ENCODE peak calls at places on chromosomes 11 and 22, in five cellular contexts. One of them, this sample, is unnamed.
A peak's percentile ranks its signal among the peaks of the same experiment; 100 is the strongest.

GRCh38 chr11:115290479-115291390 is 213.5 kb downstream of the CADM1 start:
- DNase-seq in HCT116: no peak
- DNase-seq in SK-N-SH: peak; percentile 67
- DNase-seq in A549: no peak
- DNase-seq in HepG2: no peak
- DNase-seq in this sample: no peak

GRCh38 chr11:63602296-63602695 is 11.9 kb downstream of the PLAAT3 start:
- DNase-seq in A549: no peak
- DNase-seq in HCT116: no peak
- DNase-seq in SK-N-SH: no peak
- DNase-seq in HepG2: no peak
- DNase-seq in this sample: peak; percentile 80

GRCh38 chr11:118572075-118572913 is at the start of gene ARCN1:
- DNase-seq in HepG2: peak; percentile 61
- DNase-seq in HCT116: peak; percentile 41
- DNase-seq in A549: peak; percentile 73
- DNase-seq in SK-N-SH: peak; percentile 92
- DNase-seq in this sample: peak; percentile 73

GRCh38 chr11:60514055-60514454 is 1.1 kb upstream of the MS4A13 start:
- DNase-seq in HepG2: no peak
- DNase-seq in SK-N-SH: no peak
- DNase-seq in A549: no peak
- DNase-seq in HCT116: no peak
- DNase-seq in this sample: no peak

GRCh38 chr11:1521382-1522080 is 35.0 kb upstream of the MOB2 start:
- DNase-seq in HCT116: no peak
- DNase-seq in HepG2: no peak
- DNase-seq in A549: no peak
- DNase-seq in SK-N-SH: no peak
- DNase-seq in this sample: no peak

GRCh38 chr11:72576661-72577060 is 97.6 kb downstream of the PDE2A start:
- DNase-seq in SK-N-SH: no peak
- DNase-seq in HepG2: no peak
- DNase-seq in A549: no peak
- DNase-seq in HCT116: no peak
- DNase-seq in this sample: no peak

GRCh38 chr11:116576523-116576922 is 196.3 kb downstream of the BUD13 start:
- DNase-seq in HCT116: no peak
- DNase-seq in A549: no peak
- DNase-seq in HepG2: peak; percentile 54
- DNase-seq in SK-N-SH: no peak
- DNase-seq in this sample: no peak

GRCh38 chr22:46984751-46985506 is 222.5 kb downstream of the TBC1D22A start:
- DNase-seq in SK-N-SH: no peak
- DNase-seq in HepG2: no peak
- DNase-seq in A549: no peak
- DNase-seq in HCT116: peak; percentile 41
- DNase-seq in this sample: peak; percentile 69

GRCh38 chr11:62409831-62410230 is 9.0 kb upstream of the SCGB1A1 start:
- DNase-seq in HCT116: no peak
- DNase-seq in HepG2: no peak
- DNase-seq in A549: no peak
- DNase-seq in SK-N-SH: no peak
- DNase-seq in this sample: no peak

GRCh38 chr11:77278595-77279506 is 22.6 kb downstream of the GDPD4 start:
- DNase-seq in HepG2: no peak
- DNase-seq in SK-N-SH: no peak
- DNase-seq in HCT116: no peak
- DNase-seq in A549: no peak
- DNase-seq in this sample: peak; percentile 70

DNA sequence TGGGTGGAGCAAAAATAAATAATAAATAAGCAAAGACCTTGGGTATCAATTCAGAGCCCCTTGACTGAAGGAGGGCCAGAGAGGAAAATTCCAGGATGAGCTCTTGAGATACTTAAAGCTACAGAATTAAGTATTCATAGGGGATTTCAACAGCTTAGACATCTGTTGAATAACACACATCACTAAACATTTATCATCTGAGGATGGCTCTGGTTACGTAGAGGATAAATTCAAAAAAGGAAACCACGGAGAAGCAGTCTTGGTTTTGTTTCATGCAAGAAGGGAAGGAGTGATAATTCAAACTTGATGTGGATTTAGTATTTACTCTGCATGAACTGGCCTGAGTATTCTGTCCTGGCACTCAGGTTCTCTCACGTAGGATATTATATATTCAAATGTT is 29.8 kb downstream of the ARHGAP42 start:
- DNase-seq in SK-N-SH: no peak
- DNase-seq in HCT116: no peak
- DNase-seq in A549: no peak
- DNase-seq in HepG2: no peak
- DNase-seq in this sample: no peak
- TF ChIP-seq RAD21 in SK-N-SH: no peak
- TF ChIP-seq RAD21 in HCT116: no peak
- TF ChIP-seq RAD21 in A549: no peak
- TF ChIP-seq RAD21 in HepG2: no peak
- TF ChIP-seq RAD21 in this sample: no peak

GRCh38 chr11:86243377-86243776 is 1.2 kb upstream of the EED start:
- DNase-seq in SK-N-SH: no peak
- DNase-seq in HepG2: no peak
- DNase-seq in HCT116: no peak
- DNase-seq in A549: no peak
- DNase-seq in this sample: no peak
- TF ChIP-seq RAD21 in SK-N-SH: no peak
- TF ChIP-seq RAD21 in HepG2: no peak
- TF ChIP-seq RAD21 in HCT116: no peak
- TF ChIP-seq RAD21 in A549: no peak
- TF ChIP-seq RAD21 in this sample: no peak

GRCh38 chr11:11415786-11416390 is 62.8 kb upstream of the CSNK2A3 start:
- DNase-seq in HCT116: no peak
- DNase-seq in A549: no peak
- DNase-seq in HepG2: no peak
- DNase-seq in SK-N-SH: no peak
- DNase-seq in this sample: no peak
- TF ChIP-seq RAD21 in HCT116: no peak
- TF ChIP-seq RAD21 in A549: no peak
- TF ChIP-seq RAD21 in HepG2: no peak
- TF ChIP-seq RAD21 in SK-N-SH: no peak
- TF ChIP-seq RAD21 in this sample: no peak

GRCh38 chr22:50260801-50261614 is 475 bp downstream of the MAPK12 start:
- DNase-seq in A549: no peak
- DNase-seq in HepG2: no peak
- DNase-seq in HCT116: no peak
- DNase-seq in SK-N-SH: peak; percentile 84
- DNase-seq in this sample: peak; percentile 67
- TF ChIP-seq RAD21 in A549: no peak
- TF ChIP-seq RAD21 in HepG2: no peak
- TF ChIP-seq RAD21 in HCT116: no peak
- TF ChIP-seq RAD21 in SK-N-SH: no peak
- TF ChIP-seq RAD21 in this sample: no peak

GRCh38 chr11:94938399-94939055 is 34.8 kb downstream of the CWC15 start:
- DNase-seq in SK-N-SH: peak; percentile 24
- DNase-seq in HepG2: no peak
- DNase-seq in HCT116: no peak
- DNase-seq in A549: no peak
- DNase-seq in this sample: peak; percentile 92

GRCh38 chr11:94932503-94932902 is 40.9 kb downstream of the CWC15 start:
- DNase-seq in A549: no peak
- DNase-seq in HCT116: no peak
- DNase-seq in HepG2: no peak
- DNase-seq in SK-N-SH: no peak
- DNase-seq in this sample: no peak

GRCh38 chr11:94934836-94935235 is 38.5 kb downstream of the CWC15 start:
- DNase-seq in A549: no peak
- DNase-seq in SK-N-SH: no peak
- DNase-seq in HCT116: no peak
- DNase-seq in HepG2: no peak
- DNase-seq in this sample: no peak

GRCh38 chr11:94934362-94934761 is 39.0 kb downstream of the CWC15 start:
- DNase-seq in A549: no peak
- DNase-seq in HepG2: no peak
- DNase-seq in HCT116: no peak
- DNase-seq in SK-N-SH: peak; percentile 51
- DNase-seq in this sample: peak; percentile 65

GRCh38 chr11:94933225-94934130 is 39.9 kb downstream of the CWC15 start:
- DNase-seq in A549: no peak
- DNase-seq in HepG2: no peak
- DNase-seq in SK-N-SH: peak; percentile 35
- DNase-seq in HCT116: no peak
- DNase-seq in this sample: peak; percentile 97
- TF ChIP-seq RAD21 in A549: no peak
- TF ChIP-seq RAD21 in HepG2: no peak
- TF ChIP-seq RAD21 in SK-N-SH: no peak
- TF ChIP-seq RAD21 in HCT116: no peak
- TF ChIP-seq RAD21 in this sample: no peak

This sample was measured in IMR-90.